ENCODE peak calls at places on chromosomes 4 and X, in four cellular contexts. One of them, this sample, is unnamed.

GRCh38 chrX:153560000-153560399 is 38.9 kb downstream of the CCNQ start:
- DNase-seq in HepG2: no peak
- DNase-seq in GM12878: no peak
- DNase-seq in K562: no peak
- DNase-seq in this sample: no peak

GRCh38 chrX:118807151-118808017 is 16.2 kb upstream of the ZCCHC12 start:
- DNase-seq in HepG2: peak
- DNase-seq in GM12878: peak
- DNase-seq in K562: peak
- DNase-seq in this sample: peak

GRCh38 chrX:97672608-97673007 is 788.9 kb downstream of the RPA4 start:
- DNase-seq in HepG2: no peak
- DNase-seq in GM12878: no peak
- DNase-seq in K562: no peak
- DNase-seq in this sample: no peak

GRCh38 chr4:186104114-186104894 is at the start of gene FAM149A:
- DNase-seq in HepG2: no peak
- DNase-seq in GM12878: no peak
- DNase-seq in K562: no peak
- DNase-seq in this sample: peak

GRCh38 chr4:100742045-100742444 is 224.2 kb upstream of the EMCN start:
- DNase-seq in HepG2: peak
- DNase-seq in GM12878: no peak
- DNase-seq in K562: peak
- DNase-seq in this sample: peak

GRCh38 chrX:104351173-104351769 is 96.5 kb upstream of the ESX1 start:
- DNase-seq in HepG2: no peak
- DNase-seq in GM12878: no peak
- DNase-seq in K562: no peak
- DNase-seq in this sample: peak

GRCh38 chr4:83489711-83490326 is 4.9 kb upstream of the ABRAXAS1 start:
- DNase-seq in HepG2: no peak
- DNase-seq in GM12878: no peak
- DNase-seq in K562: peak
- DNase-seq in this sample: no peak

GRCh38 chr4:92210906-92211305 is 92.9 kb upstream of the GRID2 start:
- DNase-seq in HepG2: no peak
- DNase-seq in GM12878: no peak
- DNase-seq in K562: no peak
- DNase-seq in this sample: no peak

GRCh38 chr4:88623097-88623496 is 30.8 kb downstream of the HERC3 start:
- DNase-seq in HepG2: peak
- DNase-seq in GM12878: no peak
- DNase-seq in K562: no peak
- DNase-seq in this sample: peak

GRCh38 chr4:72312032-72312650 is 256.9 kb downstream of the ADAMTS3 start:
- DNase-seq in HepG2: peak
- DNase-seq in GM12878: no peak
- DNase-seq in K562: no peak
- DNase-seq in this sample: no peak

GRCh38 chrX:115362334-115363095 is 73.0 kb downstream of the LUZP4 start:
- DNase-seq in HepG2: no peak
- DNase-seq in GM12878: no peak
- DNase-seq in K562: no peak
- DNase-seq in this sample: no peak

GRCh38 chrX:51569561-51569960 is 49.2 kb downstream of the CENPVL3 start:
- DNase-seq in HepG2: no peak
- DNase-seq in GM12878: no peak
- DNase-seq in K562: no peak
- DNase-seq in this sample: no peak

GRCh38 chr4:120049732-120050494 is 16.7 kb downstream of the MAD2L1 start:
- DNase-seq in HepG2: peak
- DNase-seq in GM12878: peak
- DNase-seq in K562: peak
- DNase-seq in this sample: peak

GRCh38 chr4:32135642-32136041 is 1415.5 kb downstream of the PCDH7 start:
- DNase-seq in HepG2: no peak
- DNase-seq in GM12878: no peak
- DNase-seq in K562: no peak
- DNase-seq in this sample: no peak

GRCh38 chr4:15649914-15650545 is 5.1 kb downstream of the FBXL5 start:
- DNase-seq in HepG2: peak
- DNase-seq in GM12878: peak
- DNase-seq in K562: peak
- DNase-seq in this sample: peak

GRCh38 chrX:94418065-94418464 is 744.1 kb downstream of the FAM133A start:
- DNase-seq in HepG2: no peak
- DNase-seq in GM12878: no peak
- DNase-seq in K562: no peak
- DNase-seq in this sample: no peak

GRCh38 chr4:27789768-27790167 is 929.1 kb downstream of the STIM2 start:
- DNase-seq in HepG2: no peak
- DNase-seq in GM12878: no peak
- DNase-seq in K562: no peak
- DNase-seq in this sample: no peak

GRCh38 chr4:30863031-30863430 is 142.9 kb downstream of the PCDH7 start:
- DNase-seq in HepG2: no peak
- DNase-seq in GM12878: no peak
- DNase-seq in K562: no peak
- DNase-seq in this sample: no peak

DNA sequence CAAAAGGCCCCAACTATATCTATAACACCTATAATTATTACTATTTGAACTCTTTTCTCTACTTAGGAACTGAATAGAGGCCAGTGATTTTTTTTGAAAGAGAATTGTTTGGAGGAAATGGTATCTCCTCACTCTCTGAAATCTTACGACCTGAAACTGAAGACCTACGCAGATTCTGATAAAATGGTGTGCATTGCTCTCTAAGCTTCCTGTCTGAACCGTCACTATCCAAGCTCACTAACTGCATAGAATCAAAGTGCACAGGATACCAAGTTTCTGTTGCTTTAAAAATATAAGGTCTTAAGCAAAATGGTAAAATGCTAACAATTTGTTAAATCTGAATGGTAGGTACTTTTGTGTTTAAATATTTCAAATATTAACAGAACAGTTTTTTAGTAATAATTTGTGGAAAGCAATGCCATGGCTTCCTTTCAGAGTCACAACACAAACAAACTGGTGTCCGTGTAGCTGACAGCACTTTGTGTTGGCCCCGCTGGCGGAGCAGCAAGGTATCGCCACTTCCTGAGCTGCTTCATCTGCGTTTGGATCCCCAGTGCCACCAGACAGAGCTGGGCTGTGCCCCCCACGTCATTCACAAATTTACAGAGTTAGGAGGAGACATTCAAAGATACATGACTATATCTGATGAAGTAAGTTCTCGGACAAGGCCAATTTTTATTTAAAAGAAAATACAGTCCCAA is 313.9 kb downstream of the FBXW7 start:
- DNase-seq in HepG2: no peak
- DNase-seq in GM12878: no peak
- DNase-seq in K562: no peak
- DNase-seq in this sample: no peak
- TF ChIP-seq ESRRA in HepG2: no peak
- TF ChIP-seq ESRRA in GM12878: no peak
- TF ChIP-seq ESRRA in K562: no peak
- TF ChIP-seq ESRRA in this sample: no peak

GRCh38 chr4:102869569-102870227 is 906 bp downstream of the CISD2 start:
- DNase-seq in HepG2: no peak
- DNase-seq in GM12878: no peak
- DNase-seq in K562: no peak
- DNase-seq in this sample: no peak

GRCh38 chr4:102871772-102872171 is 3.0 kb downstream of the CISD2 start:
- DNase-seq in HepG2: no peak
- DNase-seq in GM12878: no peak
- DNase-seq in K562: peak
- DNase-seq in this sample: no peak

GRCh38 chr4:102868153-102868781 is 525 bp upstream of the CISD2 start:
- DNase-seq in HepG2: no peak
- DNase-seq in GM12878: no peak
- DNase-seq in K562: peak
- DNase-seq in this sample: peak

GRCh38 chr4:102868782-102869568 is at the start of gene CISD2:
- DNase-seq in HepG2: peak
- DNase-seq in GM12878: peak
- DNase-seq in K562: peak
- DNase-seq in this sample: peak

DNA sequence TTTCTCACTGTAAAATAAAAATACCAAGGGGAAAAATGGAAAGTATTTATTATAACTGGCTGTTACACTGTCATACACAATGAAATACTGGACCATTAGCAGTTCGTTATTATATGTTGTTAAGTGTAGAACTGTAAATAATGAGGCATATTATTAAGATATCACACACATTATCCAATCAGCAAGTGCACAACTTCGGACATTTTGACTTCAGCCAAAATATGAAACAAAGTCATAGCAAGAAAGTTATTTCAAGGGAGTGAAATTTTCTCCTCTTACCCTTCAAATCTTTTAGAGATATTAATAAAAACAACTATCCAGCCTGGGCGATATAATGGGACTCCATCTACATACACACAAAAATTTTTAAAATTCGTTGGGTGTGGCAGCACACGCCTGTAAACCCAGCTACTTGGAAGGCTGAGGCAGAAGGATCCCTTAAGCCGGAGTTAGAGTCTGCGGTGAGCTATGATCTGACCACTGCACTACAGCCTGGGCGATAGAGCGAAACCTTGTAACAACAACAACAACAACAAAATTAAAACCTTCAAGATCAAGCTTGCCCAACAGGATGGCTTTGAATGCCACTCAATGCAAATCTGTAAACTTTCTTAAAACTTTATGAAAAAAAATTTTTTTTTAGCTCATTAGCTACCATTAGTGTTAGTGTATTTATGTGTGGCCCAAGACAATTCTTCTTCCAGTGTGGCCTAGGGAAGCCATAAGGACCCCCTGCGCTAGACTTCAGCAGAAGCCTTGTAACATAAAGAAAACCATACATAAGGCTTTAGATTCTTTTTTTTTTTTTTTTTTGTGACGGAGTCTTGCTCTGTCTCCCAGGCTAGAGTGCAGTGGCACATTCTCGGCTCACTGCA is 1.3 kb upstream of the CISD2 start:
- DNase-seq in HepG2: no peak
- DNase-seq in GM12878: peak
- DNase-seq in K562: peak
- DNase-seq in this sample: peak
- TF ChIP-seq SMC3 in HepG2: no peak
- TF ChIP-seq SMC3 in GM12878: no peak
- TF ChIP-seq SMC3 in K562: no peak
- TF ChIP-seq SMC3 in this sample: no peak

GRCh38 chr4:154744341-154744948 is 645 bp downstream of the LRAT start:
- DNase-seq in HepG2: no peak
- DNase-seq in GM12878: no peak
- DNase-seq in K562: no peak
- DNase-seq in this sample: no peak

GRCh38 chr4:154741877-154742851 is 1.6 kb upstream of the LRAT start:
- DNase-seq in HepG2: no peak
- DNase-seq in GM12878: no peak
- DNase-seq in K562: no peak
- DNase-seq in this sample: no peak

GRCh38 chr4:154741131-154741530 is 2.7 kb upstream of the LRAT start:
- DNase-seq in HepG2: no peak
- DNase-seq in GM12878: no peak
- DNase-seq in K562: no peak
- DNase-seq in this sample: no peak

GRCh38 chr4:154740462-154740861 is 3.3 kb upstream of the LRAT start:
- DNase-seq in HepG2: no peak
- DNase-seq in GM12878: no peak
- DNase-seq in K562: no peak
- DNase-seq in this sample: no peak

DNA sequence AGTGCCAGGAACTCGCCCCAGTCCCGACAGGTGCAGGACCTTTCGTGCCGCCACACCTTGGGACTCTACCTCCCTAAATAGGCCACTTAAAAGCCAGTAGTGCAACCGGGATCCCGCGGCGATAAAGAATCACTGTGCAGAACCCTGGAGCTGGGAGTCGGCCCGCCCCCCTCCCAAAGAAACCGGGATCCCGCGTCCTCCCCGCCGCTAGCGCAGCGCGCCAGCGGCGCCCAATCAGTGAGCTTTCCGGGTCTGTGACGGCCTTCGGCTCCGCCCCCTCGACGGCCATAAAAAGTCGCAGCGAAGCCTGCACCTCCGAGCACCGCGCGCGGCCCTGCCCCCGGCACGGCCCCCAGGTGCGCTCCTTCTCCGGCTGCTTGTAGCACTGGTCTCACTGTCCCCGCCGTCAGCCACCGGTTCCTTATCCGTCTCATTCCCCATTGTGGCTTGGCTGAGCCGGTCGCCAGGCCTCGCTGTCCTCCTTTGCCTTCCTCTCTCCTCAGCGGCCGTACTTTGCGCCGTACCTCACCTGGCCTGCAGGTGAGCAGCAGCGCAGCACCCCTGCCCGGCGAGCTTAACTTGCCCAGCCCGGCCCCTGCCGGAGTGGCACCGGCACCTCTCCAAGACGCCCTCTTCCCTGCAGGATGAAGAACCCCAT is at the start of gene LRAT:
- DNase-seq in HepG2: no peak
- DNase-seq in GM12878: no peak
- DNase-seq in K562: peak
- DNase-seq in this sample: peak
- TF ChIP-seq ESRRA in HepG2: no peak
- TF ChIP-seq ESRRA in GM12878: no peak
- TF ChIP-seq ESRRA in K562: no peak
- TF ChIP-seq ESRRA in this sample: no peak

GRCh38 chr4:4643306-4643705 is 101.5 kb upstream of the STX18 start:
- DNase-seq in HepG2: no peak
- DNase-seq in GM12878: no peak
- DNase-seq in K562: no peak
- DNase-seq in this sample: no peak

GRCh38 chr4:4642201-4643025 is 100.6 kb upstream of the STX18 start:
- DNase-seq in HepG2: no peak
- DNase-seq in GM12878: no peak
- DNase-seq in K562: no peak
- DNase-seq in this sample: no peak

GRCh38 chr4:4651811-4652609 is 110.2 kb upstream of the STX18 start:
- DNase-seq in HepG2: no peak
- DNase-seq in GM12878: no peak
- DNase-seq in K562: no peak
- DNase-seq in this sample: no peak

GRCh38 chr4:4645743-4646142 is 103.9 kb upstream of the STX18 start:
- DNase-seq in HepG2: no peak
- DNase-seq in GM12878: no peak
- DNase-seq in K562: no peak
- DNase-seq in this sample: no peak

DNA sequence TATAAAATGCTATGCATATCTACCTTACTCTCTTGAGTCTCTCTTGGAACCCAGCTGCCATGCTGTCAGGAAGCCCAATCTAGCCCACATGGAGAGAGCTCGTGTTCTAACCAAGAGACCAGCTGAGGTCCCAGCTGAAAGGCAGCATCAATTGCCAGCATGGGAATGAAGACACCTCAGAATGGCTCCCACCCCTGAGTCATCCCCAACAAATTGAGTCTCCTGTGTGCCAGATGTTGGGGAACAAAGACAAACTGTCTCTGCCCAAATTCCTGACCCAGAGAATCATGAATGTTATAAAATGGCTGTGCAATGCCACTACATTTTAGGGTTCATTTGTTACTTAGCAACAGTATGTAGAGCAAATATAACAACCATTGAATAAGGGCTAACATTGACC is 105.2 kb upstream of the STX18 start:
- DNase-seq in HepG2: no peak
- DNase-seq in GM12878: no peak
- DNase-seq in K562: no peak
- DNase-seq in this sample: no peak
- TF ChIP-seq SMC3 in HepG2: no peak
- TF ChIP-seq SMC3 in GM12878: no peak
- TF ChIP-seq SMC3 in K562: no peak
- TF ChIP-seq SMC3 in this sample: no peak

GRCh38 chr4:75179510-75179909 is 246.6 kb downstream of the PARM1 start:
- DNase-seq in HepG2: no peak
- DNase-seq in GM12878: no peak
- DNase-seq in K562: no peak
- DNase-seq in this sample: no peak
- TF ChIP-seq ESRRA in HepG2: no peak
- TF ChIP-seq ESRRA in GM12878: no peak
- TF ChIP-seq ESRRA in K562: no peak
- TF ChIP-seq ESRRA in this sample: no peak